ENCODE peak calls at places on chromosomes 7 and 10, in four cellular contexts. One of them, this sample, is unnamed.

GRCh38 chr10:132520147-132520811 is 17.3 kb upstream of the INPP5A start:
- DNase-seq in mammary epithelial cell: no peak
- DNase-seq in PC-3: no peak
- DNase-seq in hepatocyte: peak
- DNase-seq in this sample: peak

GRCh38 chr7:116582164-116582732 is 57.4 kb downstream of the CAV1 start:
- DNase-seq in hepatocyte: no peak
- DNase-seq in PC-3: no peak
- DNase-seq in mammary epithelial cell: no peak
- DNase-seq in this sample: no peak

GRCh38 chr10:88091490-88092061 is 228.2 kb downstream of the PTEN start:
- DNase-seq in hepatocyte: no peak
- DNase-seq in PC-3: no peak
- DNase-seq in mammary epithelial cell: peak
- DNase-seq in this sample: no peak

GRCh38 chr7:99997545-99998137 is 17.8 kb upstream of the ZKSCAN1 start:
- DNase-seq in hepatocyte: peak
- DNase-seq in mammary epithelial cell: no peak
- DNase-seq in PC-3: no peak
- DNase-seq in this sample: peak

GRCh38 chr10:110311357-110311949 is 6.7 kb upstream of the SMNDC1 start:
- DNase-seq in hepatocyte: peak
- DNase-seq in PC-3: peak
- DNase-seq in mammary epithelial cell: peak
- DNase-seq in this sample: no peak

GRCh38 chr10:108904163-108904878 is 1019.0 kb downstream of the XPNPEP1 start:
- DNase-seq in PC-3: peak
- DNase-seq in mammary epithelial cell: no peak
- DNase-seq in hepatocyte: no peak
- DNase-seq in this sample: no peak

GRCh38 chr10:93006435-93007039 is 54.1 kb upstream of the CYP26C1 start:
- DNase-seq in hepatocyte: peak
- DNase-seq in mammary epithelial cell: peak
- DNase-seq in PC-3: peak
- DNase-seq in this sample: no peak

GRCh38 chr7:33250421-33250827 is 121.1 kb downstream of the BBS9 start:
- DNase-seq in PC-3: no peak
- DNase-seq in mammary epithelial cell: no peak
- DNase-seq in hepatocyte: no peak
- DNase-seq in this sample: peak

GRCh38 chr10:26528715-26529393 is 90.7 kb downstream of the APBB1IP start:
- DNase-seq in hepatocyte: no peak
- DNase-seq in mammary epithelial cell: no peak
- DNase-seq in PC-3: no peak
- DNase-seq in this sample: no peak

GRCh38 chr10:75038335-75038734 is 73.1 kb upstream of the SAMD8 start:
- DNase-seq in mammary epithelial cell: no peak
- DNase-seq in hepatocyte: no peak
- DNase-seq in PC-3: no peak
- DNase-seq in this sample: peak

GRCh38 chr10:12980713-12981306 is 20.7 kb downstream of the CCDC3 start:
- DNase-seq in hepatocyte: no peak
- DNase-seq in PC-3: no peak
- DNase-seq in mammary epithelial cell: no peak
- DNase-seq in this sample: no peak

GRCh38 chr7:116769541-116769940 is 92.8 kb upstream of the CAPZA2 start:
- DNase-seq in mammary epithelial cell: no peak
- DNase-seq in PC-3: no peak
- DNase-seq in hepatocyte: no peak
- DNase-seq in this sample: no peak

GRCh38 chr7:128841171-128841690 is 11.0 kb downstream of the FLNC start:
- DNase-seq in mammary epithelial cell: no peak
- DNase-seq in hepatocyte: no peak
- DNase-seq in PC-3: no peak
- DNase-seq in this sample: peak

GRCh38 chr7:121994625-121995410 is 121.9 kb downstream of the PTPRZ1 start:
- DNase-seq in hepatocyte: peak
- DNase-seq in mammary epithelial cell: peak
- DNase-seq in PC-3: peak
- DNase-seq in this sample: peak

GRCh38 chr10:64271983-64272382 is 750.8 kb downstream of the REEP3 start:
- DNase-seq in mammary epithelial cell: no peak
- DNase-seq in PC-3: peak
- DNase-seq in hepatocyte: no peak
- DNase-seq in this sample: no peak

GRCh38 chr7:117951711-117952280 is 78.6 kb upstream of the CTTNBP2 start:
- DNase-seq in PC-3: peak
- DNase-seq in mammary epithelial cell: no peak
- DNase-seq in hepatocyte: no peak
- DNase-seq in this sample: no peak

GRCh38 chr7:94654764-94655561 is 970 bp downstream of the SGCE start:
- DNase-seq in mammary epithelial cell: peak
- DNase-seq in hepatocyte: peak
- DNase-seq in PC-3: peak
- DNase-seq in this sample: no peak

GRCh38 chr10:6778992-6779701 is 199.1 kb upstream of the PRKCQ start:
- DNase-seq in mammary epithelial cell: peak
- DNase-seq in PC-3: peak
- DNase-seq in hepatocyte: peak
- DNase-seq in this sample: peak

GRCh38 chr7:69283421-69283820 is 314.9 kb upstream of the AUTS2 start:
- DNase-seq in PC-3: no peak
- DNase-seq in hepatocyte: peak
- DNase-seq in mammary epithelial cell: no peak
- DNase-seq in this sample: no peak

GRCh38 chr7:143372070-143372469 is 9.1 kb upstream of the ZYX start:
- DNase-seq in mammary epithelial cell: peak
- DNase-seq in PC-3: peak
- DNase-seq in hepatocyte: no peak
- DNase-seq in this sample: peak

GRCh38 chr10:61973169-61973568 is 71.7 kb downstream of the ARID5B start:
- DNase-seq in hepatocyte: no peak
- DNase-seq in mammary epithelial cell: no peak
- DNase-seq in PC-3: no peak
- DNase-seq in this sample: no peak

GRCh38 chr7:130867039-130867438 is 133.0 kb upstream of the KLF14 start:
- DNase-seq in PC-3: no peak
- DNase-seq in mammary epithelial cell: no peak
- DNase-seq in hepatocyte: no peak
- DNase-seq in this sample: peak

GRCh38 chr10:112456533-112456932 is 9.5 kb downstream of the VTI1A start:
- DNase-seq in mammary epithelial cell: no peak
- DNase-seq in hepatocyte: no peak
- DNase-seq in PC-3: no peak
- DNase-seq in this sample: no peak

GRCh38 chr7:22617166-22617565 is 109.8 kb upstream of the IL6 start:
- DNase-seq in PC-3: no peak
- DNase-seq in mammary epithelial cell: no peak
- DNase-seq in hepatocyte: no peak
- DNase-seq in this sample: no peak

GRCh38 chr7:107080099-107080505 is 35.6 kb downstream of the PRKAR2B start:
- DNase-seq in PC-3: no peak
- DNase-seq in hepatocyte: no peak
- DNase-seq in mammary epithelial cell: no peak
- DNase-seq in this sample: no peak

GRCh38 chr10:118166951-118167350 is 120.2 kb upstream of the RAB11FIP2 start:
- DNase-seq in PC-3: no peak
- DNase-seq in mammary epithelial cell: no peak
- DNase-seq in hepatocyte: no peak
- DNase-seq in this sample: no peak

GRCh38 chr7:74405899-74406512 is 47.7 kb upstream of the GTF2IRD1 start:
- DNase-seq in mammary epithelial cell: no peak
- DNase-seq in hepatocyte: no peak
- DNase-seq in PC-3: no peak
- DNase-seq in this sample: peak

GRCh38 chr7:107258737-107259136 is 89.9 kb downstream of the HBP1 start:
- DNase-seq in PC-3: no peak
- DNase-seq in hepatocyte: no peak
- DNase-seq in mammary epithelial cell: no peak
- DNase-seq in this sample: no peak

GRCh38 chr7:20440472-20441105 is 109.9 kb downstream of the ITGB8 start:
- DNase-seq in PC-3: peak
- DNase-seq in mammary epithelial cell: no peak
- DNase-seq in hepatocyte: peak
- DNase-seq in this sample: no peak

GRCh38 chr10:48446785-48447184 is 140.3 kb downstream of the MAPK8 start:
- DNase-seq in mammary epithelial cell: no peak
- DNase-seq in PC-3: no peak
- DNase-seq in hepatocyte: peak
- DNase-seq in this sample: peak

GRCh38 chr7:2002561-2003450 is 229.9 kb downstream of the MAD1L1 start:
- DNase-seq in mammary epithelial cell: no peak
- DNase-seq in PC-3: no peak
- DNase-seq in hepatocyte: no peak
- DNase-seq in this sample: peak
- H2AFZ ChIP-seq in mammary epithelial cell: no peak
- H2AFZ ChIP-seq in PC-3: no peak
- H2AFZ ChIP-seq in hepatocyte: no peak
- H2AFZ ChIP-seq in this sample: no peak

GRCh38 chr10:91860885-91861284 is 48.4 kb downstream of the FGFBP3 start:
- DNase-seq in PC-3: no peak
- DNase-seq in hepatocyte: no peak
- DNase-seq in mammary epithelial cell: no peak
- DNase-seq in this sample: no peak

GRCh38 chr10:91864099-91864498 is 45.2 kb downstream of the FGFBP3 start:
- DNase-seq in mammary epithelial cell: no peak
- DNase-seq in PC-3: peak
- DNase-seq in hepatocyte: no peak
- DNase-seq in this sample: no peak

DNA sequence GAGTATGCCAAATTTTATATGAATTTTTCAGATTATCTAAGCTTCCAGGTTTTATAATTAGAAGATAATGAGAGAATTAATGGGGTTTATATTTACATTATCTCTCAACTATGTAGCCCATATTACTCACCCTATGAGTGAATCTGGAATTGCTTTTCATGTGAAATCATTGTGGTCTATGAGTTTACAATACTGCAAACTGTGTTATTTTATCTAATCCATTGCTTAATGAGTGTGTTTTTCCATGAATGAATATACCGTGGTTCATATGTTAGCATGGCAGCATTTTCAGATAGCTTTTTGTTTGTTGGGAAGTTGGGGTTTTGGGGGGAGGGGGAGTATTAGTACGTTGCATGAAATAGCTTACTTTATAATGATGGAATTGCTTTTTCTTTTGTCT is 44.5 kb downstream of the FGFBP3 start:
- DNase-seq in mammary epithelial cell: no peak
- DNase-seq in hepatocyte: no peak
- DNase-seq in PC-3: no peak
- DNase-seq in this sample: no peak
- H3K4me3 ChIP-seq in mammary epithelial cell: no peak
- H3K4me3 ChIP-seq in hepatocyte: no peak
- H3K4me3 ChIP-seq in PC-3: no peak
- H3K4me3 ChIP-seq in this sample: no peak

DNA sequence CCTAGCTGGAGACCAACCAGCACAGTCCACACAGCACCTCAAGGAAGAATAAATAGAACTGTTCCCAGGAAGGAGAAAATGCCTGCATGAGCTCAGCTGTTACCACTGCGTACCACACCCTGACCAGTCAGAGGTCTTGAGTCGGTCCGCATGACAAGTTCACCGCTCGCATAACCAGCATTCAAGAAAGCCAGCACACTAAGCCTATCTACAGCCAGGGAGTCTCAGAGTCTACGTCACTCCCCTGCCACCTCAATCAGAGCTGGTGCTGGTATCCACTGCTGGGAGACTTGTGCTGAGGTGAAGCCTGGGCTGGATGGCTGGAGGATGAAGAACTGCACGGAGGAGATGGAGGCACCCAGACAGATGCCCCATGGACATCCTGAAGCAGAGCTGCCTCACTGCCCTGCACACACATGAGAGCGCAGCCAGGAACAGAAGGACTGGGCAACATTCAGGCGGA is 19.6 kb downstream of the AKR1C1 start:
- DNase-seq in PC-3: peak
- DNase-seq in hepatocyte: peak
- DNase-seq in mammary epithelial cell: no peak
- DNase-seq in this sample: peak
- H3K4me2 ChIP-seq in PC-3: no peak
- H3K4me2 ChIP-seq in hepatocyte: no peak
- H3K4me2 ChIP-seq in mammary epithelial cell: no peak
- H3K4me2 ChIP-seq in this sample: no peak

DNA sequence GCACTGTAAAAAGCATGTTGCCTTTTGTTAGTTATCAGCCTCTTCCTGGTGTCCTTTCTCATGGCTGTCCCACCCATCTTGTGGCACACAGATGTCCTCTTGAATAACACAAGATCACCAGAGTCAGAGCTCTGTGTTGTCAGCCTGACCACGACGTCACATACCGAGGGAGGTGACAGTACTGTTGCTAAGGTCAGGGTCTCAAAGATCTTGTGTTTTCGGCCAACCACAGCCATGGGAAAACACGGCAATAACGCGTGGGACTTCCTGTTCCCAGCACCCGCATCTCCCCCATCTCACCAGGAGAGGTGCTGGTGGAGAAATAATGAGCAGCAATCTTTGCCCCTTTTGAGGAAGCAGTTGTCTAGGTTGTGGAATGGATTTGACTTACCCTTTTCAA is 40.4 kb downstream of the NPVF start:
- DNase-seq in mammary epithelial cell: no peak
- DNase-seq in hepatocyte: no peak
- DNase-seq in PC-3: no peak
- DNase-seq in this sample: peak
- H2AFZ ChIP-seq in mammary epithelial cell: no peak
- H2AFZ ChIP-seq in hepatocyte: no peak
- H2AFZ ChIP-seq in PC-3: no peak
- H2AFZ ChIP-seq in this sample: no peak